ENCODE peak calls at places on chromosomes 1 and 21, in four cellular contexts. One of them, this sample, is unnamed.
A peak's percentile ranks its signal among the peaks of the same experiment; 100 is the strongest.

GRCh38 chr1:234961468-234962339 is 166.9 kb downstream of the TOMM20 start:
- DNase-seq in GM23248: peak; percentile 88
- DNase-seq in neural progenitor cell: no peak
- DNase-seq in body of pancreas: no peak
- DNase-seq in this sample: peak; percentile 44

GRCh38 chr1:218459878-218460277 is 114.7 kb downstream of the TGFB2 start:
- DNase-seq in GM23248: peak; percentile 89
- DNase-seq in neural progenitor cell: peak; percentile 66
- DNase-seq in body of pancreas: no peak
- DNase-seq in this sample: peak; percentile 19

GRCh38 chr1:156664949-156665411 is 12.2 kb downstream of the NES start:
- DNase-seq in GM23248: peak; percentile 22
- DNase-seq in neural progenitor cell: peak; percentile 50
- DNase-seq in body of pancreas: no peak
- DNase-seq in this sample: peak; percentile 71

GRCh38 chr1:104830534-104830933 is 1080.8 kb downstream of the AMY1C start:
- DNase-seq in GM23248: no peak
- DNase-seq in neural progenitor cell: no peak
- DNase-seq in body of pancreas: no peak
- DNase-seq in this sample: no peak

GRCh38 chr1:53616511-53616910 is 122.5 kb downstream of the GLIS1 start:
- DNase-seq in GM23248: no peak
- DNase-seq in neural progenitor cell: no peak
- DNase-seq in body of pancreas: no peak
- DNase-seq in this sample: no peak

GRCh38 chr1:167120899-167121298 is 27.0 kb downstream of the STYXL2 start:
- DNase-seq in GM23248: no peak
- DNase-seq in neural progenitor cell: no peak
- DNase-seq in body of pancreas: no peak
- DNase-seq in this sample: no peak

GRCh38 chr1:108639899-108640560 is 20.9 kb downstream of the HENMT1 start:
- DNase-seq in GM23248: no peak
- DNase-seq in neural progenitor cell: no peak
- DNase-seq in body of pancreas: no peak
- DNase-seq in this sample: no peak

GRCh38 chr1:245690946-245691456 is 536.2 kb downstream of the KIF26B start:
- DNase-seq in GM23248: no peak
- DNase-seq in neural progenitor cell: no peak
- DNase-seq in body of pancreas: no peak
- DNase-seq in this sample: no peak

GRCh38 chr1:150186789-150187559 is 37.3 kb downstream of the PLEKHO1 start:
- DNase-seq in GM23248: peak; percentile 70
- DNase-seq in neural progenitor cell: peak; percentile 65
- DNase-seq in body of pancreas: no peak
- DNase-seq in this sample: no peak

GRCh38 chr1:228646717-228647522 is 88.4 kb upstream of the RHOU start:
- DNase-seq in GM23248: peak; percentile 75
- DNase-seq in neural progenitor cell: peak; percentile 60
- DNase-seq in body of pancreas: no peak
- DNase-seq in this sample: peak; percentile 10

GRCh38 chr1:184289825-184290550 is 96.8 kb upstream of the C1orf21 start:
- DNase-seq in GM23248: no peak
- DNase-seq in neural progenitor cell: peak; percentile 30
- DNase-seq in body of pancreas: peak; percentile 31
- DNase-seq in this sample: no peak
- H3K9me3 ChIP-seq in GM23248: no peaks in the 10 kb centered on the region
- H3K9me3 ChIP-seq in neural progenitor cell: no peaks in the 10 kb centered on the region
- H3K9me3 ChIP-seq in body of pancreas: no peaks in the 10 kb centered on the region
- H3K9me3 ChIP-seq in this sample: no peaks in the 10 kb centered on the region

DNA sequence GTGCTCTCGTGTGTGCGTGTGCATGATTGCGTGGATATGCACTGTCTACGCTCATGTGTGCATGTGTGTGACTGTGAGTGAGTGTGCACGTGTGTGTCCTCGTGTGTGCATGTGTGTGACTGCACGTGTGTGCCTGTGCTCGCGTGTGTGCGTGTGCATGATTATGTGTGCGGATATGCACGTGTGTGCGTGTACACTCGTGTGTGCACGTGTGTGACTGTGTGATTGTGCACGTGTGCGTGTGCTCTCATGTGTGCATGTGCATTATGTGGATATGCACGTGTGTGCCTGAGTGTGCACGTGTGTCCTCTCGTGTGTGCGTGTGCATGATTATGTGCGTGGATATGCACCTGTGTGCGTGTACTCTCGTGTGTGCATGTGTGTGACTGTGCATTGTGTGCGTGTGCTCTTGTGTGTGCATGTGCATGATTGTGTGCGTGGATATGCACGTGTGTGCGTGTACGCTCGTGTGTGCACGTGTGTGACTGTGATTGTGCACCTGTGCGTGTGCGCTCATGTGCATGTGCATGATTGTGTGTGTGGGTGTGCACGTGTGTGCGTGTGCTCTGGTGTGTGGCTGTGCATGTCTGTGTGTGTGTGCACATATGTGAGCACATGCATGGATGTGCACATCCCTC is 2.2 kb downstream of the MMEL1 start:
- DNase-seq in GM23248: no peak
- DNase-seq in neural progenitor cell: no peak
- DNase-seq in body of pancreas: no peak
- DNase-seq in this sample: no peak
- H3K27me3 ChIP-seq in GM23248: peaks cover 23% of the 10 kb centered on the region
- H3K27me3 ChIP-seq in neural progenitor cell: peaks cover 58% of the 10 kb centered on the region
- H3K27me3 ChIP-seq in body of pancreas: peaks cover 24% of the 10 kb centered on the region
- H3K27me3 ChIP-seq in this sample: peaks cover 18% of the 10 kb centered on the region

GRCh38 chr21:8994640-8995511 is 1526.5 kb upstream of the TPTE start:
- DNase-seq in GM23248: no peak
- DNase-seq in neural progenitor cell: no peak
- DNase-seq in body of pancreas: no peak
- DNase-seq in this sample: no peak
- H3K9me3 ChIP-seq in GM23248: no peaks in the 10 kb centered on the region
- H3K9me3 ChIP-seq in neural progenitor cell: peaks cover 59% of the 10 kb centered on the region
- H3K9me3 ChIP-seq in body of pancreas: no peaks in the 10 kb centered on the region
- H3K9me3 ChIP-seq in this sample: no peaks in the 10 kb centered on the region

GRCh38 chr1:6176751-6177150 is 3.4 kb downstream of the CHD5 start:
- DNase-seq in GM23248: no peak
- DNase-seq in neural progenitor cell: no peak
- DNase-seq in body of pancreas: no peak
- DNase-seq in this sample: no peak

GRCh38 chr1:6177681-6178380 is 2.3 kb downstream of the CHD5 start:
- DNase-seq in GM23248: no peak
- DNase-seq in neural progenitor cell: no peak
- DNase-seq in body of pancreas: no peak
- DNase-seq in this sample: no peak

GRCh38 chr1:6175411-6175828 is 4.7 kb downstream of the CHD5 start:
- DNase-seq in GM23248: no peak
- DNase-seq in neural progenitor cell: no peak
- DNase-seq in body of pancreas: no peak
- DNase-seq in this sample: no peak

GRCh38 chr1:6172549-6172948 is 7.6 kb downstream of the CHD5 start:
- DNase-seq in GM23248: no peak
- DNase-seq in neural progenitor cell: no peak
- DNase-seq in body of pancreas: no peak
- DNase-seq in this sample: no peak

GRCh38 chr1:6174621-6175410 is 5.3 kb downstream of the CHD5 start:
- DNase-seq in GM23248: no peak
- DNase-seq in neural progenitor cell: no peak
- DNase-seq in body of pancreas: no peak
- DNase-seq in this sample: no peak
- H3K27me3 ChIP-seq in GM23248: peaks cover 18% of the 10 kb centered on the region
- H3K27me3 ChIP-seq in neural progenitor cell: peaks cover 51% of the 10 kb centered on the region
- H3K27me3 ChIP-seq in body of pancreas: peaks cover 15% of the 10 kb centered on the region
- H3K27me3 ChIP-seq in this sample: peaks cover 14% of the 10 kb centered on the region

GRCh38 chr1:68799096-68799495 is 302.2 kb upstream of the DEPDC1 start:
- DNase-seq in GM23248: no peak
- DNase-seq in neural progenitor cell: no peak
- DNase-seq in body of pancreas: no peak
- DNase-seq in this sample: no peak
- H3K9me3 ChIP-seq in GM23248: no peaks in the 10 kb centered on the region
- H3K9me3 ChIP-seq in neural progenitor cell: no peaks in the 10 kb centered on the region
- H3K9me3 ChIP-seq in body of pancreas: no peaks in the 10 kb centered on the region
- H3K9me3 ChIP-seq in this sample: no peaks in the 10 kb centered on the region

GRCh38 chr1:51425955-51426354 is 93.1 kb downstream of the EPS15 start:
- DNase-seq in GM23248: no peak
- DNase-seq in neural progenitor cell: no peak
- DNase-seq in body of pancreas: no peak
- DNase-seq in this sample: no peak

GRCh38 chr1:51422367-51423097 is 92.2 kb upstream of the TTC39A start:
- DNase-seq in GM23248: no peak
- DNase-seq in neural progenitor cell: no peak
- DNase-seq in body of pancreas: no peak
- DNase-seq in this sample: no peak

GRCh38 chr1:51425273-51425672 is 93.8 kb downstream of the EPS15 start:
- DNase-seq in GM23248: no peak
- DNase-seq in neural progenitor cell: no peak
- DNase-seq in body of pancreas: no peak
- DNase-seq in this sample: no peak

GRCh38 chr1:51423098-51423821 is 92.9 kb upstream of the TTC39A start:
- DNase-seq in GM23248: peak; percentile 55
- DNase-seq in neural progenitor cell: peak; percentile 7
- DNase-seq in body of pancreas: no peak
- DNase-seq in this sample: no peak

GRCh38 chr1:51427438-51427837 is 91.6 kb downstream of the EPS15 start:
- DNase-seq in GM23248: no peak
- DNase-seq in neural progenitor cell: no peak
- DNase-seq in body of pancreas: no peak
- DNase-seq in this sample: no peak
- H3K27me3 ChIP-seq in GM23248: no peaks in the 10 kb centered on the region
- H3K27me3 ChIP-seq in neural progenitor cell: no peaks in the 10 kb centered on the region
- H3K27me3 ChIP-seq in body of pancreas: no peaks in the 10 kb centered on the region
- H3K27me3 ChIP-seq in this sample: no peaks in the 10 kb centered on the region

GRCh38 chr1:83509229-83509870 is 489.6 kb downstream of the TTLL7 start:
- DNase-seq in GM23248: peak; percentile 4
- DNase-seq in neural progenitor cell: no peak
- DNase-seq in body of pancreas: peak; percentile 18
- DNase-seq in this sample: no peak
- H3K9me3 ChIP-seq in GM23248: no peaks in the 10 kb centered on the region
- H3K9me3 ChIP-seq in neural progenitor cell: no peaks in the 10 kb centered on the region
- H3K9me3 ChIP-seq in body of pancreas: no peaks in the 10 kb centered on the region
- H3K9me3 ChIP-seq in this sample: no peaks in the 10 kb centered on the region